ENCODE peak calls at places on chromosomes 1 and 21, in nine cellular contexts. N, Y, A, J, S, H, P, O and L are unnamed samples.

GRCh38 chr1:172761581-172762025 is 102.7 kb downstream of the FASLG start:
- DNase-seq in A (no peak), N (no peak), S (peak), P (no peak), H (no peak), O (no peak), Y (peak), J (no peak), L (no peak)

GRCh38 chr21:38487906-38488639 is 10.2 kb downstream of the ERG start:
- DNase-seq in J (no peak), P (no peak), N (no peak), Y (no peak), A (no peak), O (no peak), H (no peak), S (no peak), L (no peak)

GRCh38 chr1:185732941-185733340 is 1.2 kb upstream of the HMCN1 start:
- DNase-seq in J (no peak), P (no peak), A (no peak), O (no peak), Y (no peak), S (no peak), N (peak), H (no peak), L (no peak)

GRCh38 chr1:232575524-232576040 is 54.4 kb downstream of the SIPA1L2 start:
- DNase-seq in A (no peak), O (no peak), S (no peak), Y (peak), H (no peak), P (no peak), N (peak), J (no peak), L (no peak)

GRCh38 chr1:147243228-147243685 is 773 bp downstream of the CHD1L start:
- DNase-seq in Y (no peak), P (peak), A (no peak), J (peak), H (peak), N (no peak), O (peak), S (no peak), L (peak)

GRCh38 chr1:214549604-214550338 is 1.6 kb downstream of the PTPN14 start:
- DNase-seq in Y (peak), P (no peak), H (no peak), J (no peak), O (no peak), N (peak), A (no peak), S (peak), L (no peak)

GRCh38 chr21:17925900-17926299 is 106.7 kb upstream of the C21orf91 start:
- DNase-seq in H (no peak), S (peak), O (no peak), N (peak), A (no peak), J (peak), P (no peak), Y (peak), L (no peak)

GRCh38 chr1:15885701-15886612 is 38.5 kb downstream of the SPEN start:
- DNase-seq in P (peak), S (peak), N (peak), J (peak), O (peak), H (peak), Y (peak), A (peak), L (peak)

GRCh38 chr1:75765697-75766355 is 20.2 kb upstream of the RABGGTB start:
- DNase-seq in Y (peak), P (no peak), J (no peak), S (peak), O (no peak), H (no peak), N (peak), A (no peak), L (no peak)

GRCh38 chr1:183163311-183163710 is 22.8 kb upstream of the LAMC2 start:
- DNase-seq in O (no peak), A (no peak), H (no peak), N (no peak), J (no peak), S (peak), P (no peak), Y (peak), L (no peak)

GRCh38 chr1:98327151-98327918 is 334.2 kb upstream of the SNX7 start:
- DNase-seq in N (no peak), H (no peak), J (no peak), O (no peak), P (no peak), A (no peak), Y (peak), S (peak), L (no peak)

GRCh38 chr1:168623003-168623828 is 46.8 kb downstream of the XCL1 start:
- DNase-seq in S (peak), H (no peak), J (no peak), O (no peak), P (no peak), N (peak), A (peak), Y (peak), L (no peak)

GRCh38 chr1:43270421-43271095 is 775 bp downstream of the TMEM125 start:
- DNase-seq in N (peak), A (no peak), J (no peak), S (no peak), O (peak), H (peak), P (peak), Y (peak), L (no peak)

GRCh38 chr1:50023292-50024159 is at the start of gene AGBL4:
- DNase-seq in Y (peak), S (peak), J (peak), A (peak), P (peak), N (peak), H (peak), O (no peak), L (no peak)

GRCh38 chr1:3352084-3352951 is 102.1 kb upstream of the ARHGEF16 start:
- DNase-seq in O (peak), H (peak), N (peak), S (peak), Y (peak), A (peak), J (no peak), P (no peak), L (peak)

GRCh38 chr1:159929155-159930051 is 4.1 kb upstream of the TAGLN2 start:
- DNase-seq in O (no peak), S (no peak), P (no peak), N (no peak), H (no peak), A (no peak), Y (no peak), J (no peak), L (no peak)

GRCh38 chr1:110130113-110130591 is 17.9 kb downstream of the UBL4B start:
- DNase-seq in H (no peak), N (no peak), Y (no peak), O (no peak), J (no peak), P (no peak), A (no peak), S (peak), L (no peak)
- TF ChIP-seq CTCF in H (no peak), N (peak), Y (peak), O (no peak), J (no peak), P (no peak), A (no peak), S (no peak), L (no peak)

DNA sequence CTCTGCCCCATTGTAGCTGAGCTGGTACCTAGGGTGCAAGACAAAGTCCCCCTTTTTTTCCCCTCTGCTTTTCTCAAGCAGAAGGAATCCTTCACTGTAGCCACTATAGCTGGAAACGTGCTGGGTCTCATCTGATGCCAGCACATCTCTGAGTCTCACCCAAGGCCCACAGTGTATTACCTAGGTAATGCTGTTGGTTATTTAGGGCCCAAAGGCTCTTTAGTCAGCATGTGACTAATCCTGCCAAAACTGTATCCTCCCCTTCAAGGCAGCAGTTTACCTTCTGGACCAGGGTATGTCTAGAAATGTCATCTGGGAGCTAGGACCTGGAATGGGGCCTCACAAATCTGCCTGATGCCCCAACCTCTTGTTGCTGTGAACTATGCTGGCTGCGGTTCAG is 423.4 kb downstream of the NUF2 start:
- DNase-seq in Y (no peak), N (no peak), S (no peak), O (no peak), J (no peak), H (no peak), P (no peak), A (no peak), L (no peak)
- TF ChIP-seq CTCF in Y (no peak), N (no peak), S (no peak), O (no peak), J (no peak), H (no peak), P (no peak), A (no peak), L (no peak)

DNA sequence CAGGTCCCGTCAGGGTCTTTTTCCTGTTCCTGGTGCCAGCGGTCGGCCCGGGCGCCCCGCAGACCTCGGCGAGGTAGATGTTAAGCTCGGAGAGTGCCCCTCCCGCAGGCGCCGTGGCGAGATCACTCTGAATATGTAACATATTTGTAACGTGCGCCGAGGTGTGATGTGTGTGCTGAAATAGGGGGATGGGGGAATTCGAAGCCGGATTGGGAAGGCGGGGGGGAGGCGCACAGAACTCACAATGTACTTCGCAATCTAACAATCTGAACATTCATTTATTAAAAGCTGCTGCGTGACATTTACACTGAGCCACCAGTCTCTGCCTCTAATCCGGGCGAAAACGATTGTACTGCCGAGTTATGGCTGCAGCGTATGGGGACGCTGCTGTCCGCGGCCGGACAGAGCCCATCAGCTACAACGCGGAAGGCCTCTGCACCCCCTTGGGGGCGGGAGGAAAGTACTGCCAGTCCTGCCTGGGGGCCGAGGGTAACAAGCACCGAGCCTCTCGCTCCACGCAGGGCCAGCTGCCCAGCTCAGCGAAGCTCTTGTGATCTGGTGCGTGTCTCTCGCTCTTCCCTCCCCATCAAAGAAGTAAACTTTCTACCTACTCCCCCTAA is 8.3 kb upstream of the BARHL2 start:
- DNase-seq in S (no peak), O (no peak), J (peak), P (no peak), Y (no peak), H (no peak), N (no peak), A (no peak), L (no peak)
- TF ChIP-seq CTCF in S (no peak), O (no peak), J (no peak), P (no peak), Y (no peak), H (no peak), N (no peak), A (no peak), L (no peak)

GRCh38 chr1:26259578-26259977 is 20.3 kb upstream of the SH3BGRL3 start:
- DNase-seq in J (no peak), H (no peak), S (no peak), O (no peak), N (no peak), P (no peak), A (no peak), Y (no peak), L (no peak)
- TF ChIP-seq CTCF in J (no peak), H (no peak), S (no peak), O (no peak), N (no peak), P (no peak), A (no peak), Y (no peak), L (no peak)

GRCh38 chr1:152227310-152227928 is 3.4 kb upstream of the HRNR start:
- DNase-seq in A (no peak), Y (peak), O (no peak), J (no peak), S (peak), P (no peak), N (no peak), H (no peak), L (no peak)
- TF ChIP-seq CTCF in A (no peak), Y (no peak), O (no peak), J (no peak), S (peak), P (no peak), N (no peak), H (no peak), L (no peak)

DNA sequence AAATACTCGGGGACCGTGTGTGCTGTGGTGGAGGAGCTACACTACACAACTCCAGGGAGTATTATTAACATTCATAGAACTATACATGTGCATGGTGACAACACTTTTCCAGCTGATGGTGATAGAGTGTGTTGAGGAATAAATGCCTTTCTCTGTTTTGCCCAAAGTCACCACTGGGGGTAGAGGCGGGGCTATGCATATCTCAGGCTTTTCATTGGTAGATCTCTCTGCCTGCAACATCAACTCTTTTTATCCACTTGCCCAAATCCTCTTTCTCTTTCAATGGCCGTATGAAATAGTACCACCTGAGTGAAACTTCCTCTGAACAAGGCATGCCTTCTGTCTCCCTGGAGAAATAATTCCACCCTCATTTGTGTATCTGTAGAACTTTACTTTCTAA is 107.0 kb upstream of the C8B start:
- DNase-seq in H (no peak), Y (no peak), N (peak), S (no peak), J (no peak), P (no peak), O (no peak), A (no peak), L (no peak)
- TF ChIP-seq CTCF in H (no peak), Y (no peak), N (peak), S (peak), J (peak), P (no peak), O (no peak), A (no peak), L (peak)

DNA sequence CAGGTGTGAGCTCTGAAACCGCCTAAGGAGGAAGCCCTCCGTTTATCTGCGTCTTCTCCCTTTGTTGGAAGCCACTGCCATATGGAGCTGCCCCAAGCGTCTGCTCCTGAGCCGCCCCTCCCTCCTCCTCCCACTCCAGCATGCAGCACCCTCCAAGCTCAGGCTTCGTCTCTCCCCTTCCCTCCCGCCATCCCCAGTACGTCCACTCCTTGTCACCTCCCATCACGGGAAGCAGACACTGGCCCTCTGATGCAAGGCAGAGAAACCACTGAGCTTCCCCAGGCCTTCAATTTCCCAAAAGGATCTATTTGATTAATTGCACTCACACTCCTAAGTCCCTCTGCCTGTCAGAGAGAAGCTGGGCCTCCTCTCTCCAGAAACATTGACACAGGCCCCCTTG is 52.5 kb downstream of the NFASC start:
- DNase-seq in S (no peak), Y (no peak), J (no peak), A (no peak), P (no peak), O (no peak), H (no peak), N (no peak), L (no peak)
- TF ChIP-seq CTCF in S (no peak), Y (no peak), J (no peak), A (no peak), P (no peak), O (no peak), H (no peak), N (no peak), L (no peak)

GRCh38 chr1:26961826-26962225 is 1.6 kb upstream of the KDF1 start:
- DNase-seq in A (no peak), H (no peak), Y (peak), N (peak), S (peak), J (no peak), P (no peak), O (no peak), L (no peak)

GRCh38 chr1:26957306-26957705 is 3.0 kb downstream of the KDF1 start:
- DNase-seq in Y (no peak), P (no peak), S (no peak), J (no peak), H (no peak), A (no peak), O (no peak), N (no peak), L (no peak)

GRCh38 chr1:26960625-26960966 is 328 bp upstream of the KDF1 start:
- DNase-seq in O (no peak), S (no peak), H (no peak), Y (no peak), P (no peak), N (no peak), A (no peak), J (no peak), L (no peak)

GRCh38 chr1:26959270-26959669 is 998 bp downstream of the KDF1 start:
- DNase-seq in S (no peak), P (no peak), J (no peak), Y (no peak), H (no peak), N (no peak), O (no peak), A (no peak), L (no peak)

GRCh38 chr1:26959722-26960624 is at the start of gene KDF1:
- DNase-seq in H (no peak), S (no peak), P (no peak), A (no peak), J (no peak), Y (no peak), N (no peak), O (no peak), L (no peak)
- TF ChIP-seq CTCF in H (no peak), S (no peak), P (no peak), A (no peak), J (no peak), Y (no peak), N (no peak), O (no peak), L (no peak)

GRCh38 chr1:164950453-164951052 is 391.6 kb downstream of the PBX1 start:
- DNase-seq in Y (peak), J (no peak), A (no peak), N (no peak), O (no peak), S (no peak), H (no peak), P (no peak), L (no peak)

GRCh38 chr1:164958995-164959788 is 397.3 kb downstream of the LMX1A start:
- DNase-seq in P (no peak), J (no peak), Y (no peak), S (peak), N (no peak), H (no peak), A (no peak), O (no peak), L (no peak)

GRCh38 chr1:164949758-164950452 is 390.9 kb downstream of the PBX1 start:
- DNase-seq in H (no peak), P (no peak), J (no peak), N (no peak), S (no peak), Y (no peak), O (no peak), A (no peak), L (no peak)

GRCh38 chr1:164953095-164953494 is 394.1 kb downstream of the PBX1 start:
- DNase-seq in S (no peak), Y (peak), N (no peak), H (no peak), P (no peak), A (no peak), J (no peak), O (no peak), L (no peak)

GRCh38 chr1:164953815-164954214 is 394.8 kb downstream of the PBX1 start:
- DNase-seq in A (no peak), O (no peak), Y (no peak), S (no peak), J (no peak), P (no peak), N (no peak), H (no peak), L (no peak)
- TF ChIP-seq CTCF in A (no peak), O (no peak), Y (no peak), S (no peak), J (no peak), P (no peak), N (no peak), H (no peak), L (no peak)